ENCODE peak calls at places on chromosomes 4 and X, in ten cellular contexts. I is GM23338, O is uterus, Y is cardiac muscle cell, F is left lung, Z is upper lobe of right lung, T is pancreas, X is gastrocnemius medialis, C is esophagus muscularis mucosa, H is hepatocyte. M is an unnamed sample.
A peak's percentile ranks its signal among the peaks of the same experiment; 100 is the strongest.

GRCh38 chr4:30943356-30943755 is 223.2 kb downstream of the PCDH7 start:
- DNase-seq in X (no peak), O (no peak), T (no peak), I (no peak), Y (no peak), C (no peak), Z (no peak), F (no peak), H (no peak), M (no peak)

GRCh38 chrX:123732679-123733363 is at the start of gene THOC2:
- DNase-seq in Y (peak; percentile 79), C (peak; percentile 97), T (peak; percentile 76), O (peak; percentile 87), F (peak; percentile 85), Z (peak; percentile 92), I (peak; percentile 72), X (peak; percentile 68), H (peak; percentile 90), M (peak; percentile 90)

GRCh38 chr4:145816091-145816490 is 122.5 kb downstream of the ZNF827 start:
- DNase-seq in X (no peak), C (no peak), F (no peak), O (no peak), Z (no peak), Y (no peak), T (no peak), H (no peak), I (no peak), M (no peak)

GRCh38 chr4:105122334-105122733 is 24.3 kb upstream of the TET2 start:
- DNase-seq in T (no peak), C (no peak), O (no peak), F (no peak), H (peak; percentile 37), X (no peak), Y (peak; percentile 20), I (peak; percentile 91), Z (no peak), M (no peak)

GRCh38 chr4:141158219-141158618 is 24.9 kb upstream of the RNF150 start:
- DNase-seq in I (peak; percentile 64), Y (peak; percentile 66), Z (no peak), C (no peak), O (no peak), T (no peak), F (no peak), X (no peak), H (peak; percentile 44), M (no peak)

GRCh38 chrX:23373129-23373804 is 38.6 kb downstream of the PTCHD1 start:
- DNase-seq in H (no peak), C (no peak), F (no peak), X (no peak), I (no peak), Z (no peak), Y (no peak), O (no peak), T (no peak), M (no peak)

GRCh38 chr4:156346959-156347385 is 393.3 kb upstream of the CTSO start:
- DNase-seq in C (no peak), Z (no peak), Y (no peak), F (no peak), I (peak; percentile 39), T (no peak), O (no peak), X (no peak), H (no peak), M (no peak)

GRCh38 chrX:149079805-149080406 is 425.2 kb downstream of the IDS start:
- DNase-seq in O (no peak), H (no peak), F (no peak), C (no peak), Z (no peak), I (no peak), X (no peak), T (no peak), Y (no peak), M (no peak)

GRCh38 chrX:68238568-68238967 is 194.7 kb downstream of the OPHN1 start:
- DNase-seq in C (no peak), Y (no peak), H (no peak), Z (no peak), F (no peak), O (no peak), I (peak; percentile 64), X (no peak), T (no peak), M (no peak)

GRCh38 chr4:7747556-7747955 is 192.1 kb downstream of the AFAP1 start:
- DNase-seq in F (no peak), T (peak; percentile 5), I (no peak), Y (no peak), C (no peak), O (no peak), H (no peak), Z (no peak), X (no peak), M (no peak)

GRCh38 chr4:17024430-17024829 is 126.0 kb upstream of the LDB2 start:
- DNase-seq in F (no peak), H (no peak), O (no peak), Z (no peak), X (no peak), T (no peak), I (no peak), Y (no peak), C (peak; percentile 84), M (no peak)

GRCh38 chr4:152815078-152815477 is 35.3 kb downstream of the ARFIP1 start:
- DNase-seq in O (no peak), H (no peak), I (no peak), T (no peak), C (no peak), F (no peak), X (no peak), Z (no peak), Y (no peak), M (no peak)

GRCh38 chr4:93827272-93827947 is 1.1 kb upstream of the ATOH1 start:
- DNase-seq in O (no peak), I (peak; percentile 92), Y (peak; percentile 60), H (no peak), F (no peak), T (no peak), Z (no peak), X (no peak), C (no peak), M (no peak)

GRCh38 chrX:103918050-103918449 is 44.4 kb upstream of the TMSB15B start:
- DNase-seq in C (peak; percentile 91), F (peak; percentile 44), I (peak; percentile 85), O (peak; percentile 61), Z (no peak), X (no peak), H (peak; percentile 71), T (no peak), Y (peak; percentile 86), M (no peak)

GRCh38 chr4:126405369-126405982 is 1090.7 kb downstream of the FAT4 start:
- DNase-seq in X (no peak), I (peak; percentile 68), C (no peak), Y (peak; percentile 36), T (no peak), Z (no peak), F (no peak), H (no peak), O (no peak), M (no peak)

DNA sequence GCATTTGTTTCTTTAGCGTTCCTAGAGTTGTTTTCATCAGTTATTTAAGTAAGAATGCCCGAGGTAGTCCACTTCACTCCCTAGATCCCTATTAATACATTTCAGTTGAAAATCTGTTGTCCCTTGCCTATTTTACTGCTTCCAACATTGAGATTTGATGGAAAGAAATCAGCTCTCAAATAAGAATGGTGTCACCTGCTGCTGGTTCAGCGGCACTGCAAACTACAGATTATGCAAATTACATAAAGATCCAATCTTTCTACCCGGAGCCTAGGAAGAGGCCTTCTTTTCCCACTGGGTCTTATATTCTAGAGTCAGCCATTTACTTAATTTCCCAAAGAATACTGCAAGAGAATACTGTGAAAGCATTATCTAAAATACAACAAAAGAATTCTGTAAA is 597.6 kb upstream of the MAGEB2 start:
- DNase-seq in Y (no peak), Z (no peak), H (no peak), C (no peak), O (no peak), I (no peak), T (no peak), F (no peak), X (no peak), M (no peak)
- TF ChIP-seq CTCF in Y (peak; percentile 17), Z (no peak), H (peak; percentile 20), C (no peak), O (no peak), I (peak; percentile 35), T (no peak), F (no peak), X (no peak), M (no peak)

DNA sequence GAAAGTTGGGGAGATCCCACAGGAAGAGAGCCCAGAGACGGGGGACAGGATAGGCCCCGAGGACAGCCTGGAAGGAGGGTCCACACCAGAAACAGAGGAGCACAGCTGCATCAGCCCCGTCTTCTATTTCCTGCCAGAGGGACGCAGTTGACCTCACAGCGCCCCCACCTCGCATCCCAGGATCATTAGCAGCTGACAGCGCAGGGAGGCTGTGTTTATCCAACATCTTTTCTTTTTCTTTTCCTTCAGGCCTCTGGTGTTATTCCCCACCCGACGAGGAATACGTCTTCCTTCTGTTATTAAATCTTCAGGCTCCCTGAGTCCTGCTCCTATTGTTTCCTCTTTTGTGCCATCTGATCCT is 75.4 kb downstream of the DCHS2 start:
- DNase-seq in Z (no peak), I (peak; percentile 76), T (peak; percentile 12), X (no peak), H (peak; percentile 37), F (no peak), O (peak; percentile 49), C (no peak), Y (peak; percentile 52), M (no peak)
- H3K4me3 ChIP-seq in Z (peak overlapping the region; percentile 45), I (peak overlapping the region; percentile 67), T (peak overlapping the region; percentile 53), X (peak overlapping the region; percentile 63), H (peak overlapping the region; percentile 60), F (peak overlapping the region; percentile 17), O (peak overlapping the region; percentile 45), C (peak overlapping the region; percentile 51), Y (peak overlapping the region; percentile 48), M (peak overlapping the region; percentile 67)

DNA sequence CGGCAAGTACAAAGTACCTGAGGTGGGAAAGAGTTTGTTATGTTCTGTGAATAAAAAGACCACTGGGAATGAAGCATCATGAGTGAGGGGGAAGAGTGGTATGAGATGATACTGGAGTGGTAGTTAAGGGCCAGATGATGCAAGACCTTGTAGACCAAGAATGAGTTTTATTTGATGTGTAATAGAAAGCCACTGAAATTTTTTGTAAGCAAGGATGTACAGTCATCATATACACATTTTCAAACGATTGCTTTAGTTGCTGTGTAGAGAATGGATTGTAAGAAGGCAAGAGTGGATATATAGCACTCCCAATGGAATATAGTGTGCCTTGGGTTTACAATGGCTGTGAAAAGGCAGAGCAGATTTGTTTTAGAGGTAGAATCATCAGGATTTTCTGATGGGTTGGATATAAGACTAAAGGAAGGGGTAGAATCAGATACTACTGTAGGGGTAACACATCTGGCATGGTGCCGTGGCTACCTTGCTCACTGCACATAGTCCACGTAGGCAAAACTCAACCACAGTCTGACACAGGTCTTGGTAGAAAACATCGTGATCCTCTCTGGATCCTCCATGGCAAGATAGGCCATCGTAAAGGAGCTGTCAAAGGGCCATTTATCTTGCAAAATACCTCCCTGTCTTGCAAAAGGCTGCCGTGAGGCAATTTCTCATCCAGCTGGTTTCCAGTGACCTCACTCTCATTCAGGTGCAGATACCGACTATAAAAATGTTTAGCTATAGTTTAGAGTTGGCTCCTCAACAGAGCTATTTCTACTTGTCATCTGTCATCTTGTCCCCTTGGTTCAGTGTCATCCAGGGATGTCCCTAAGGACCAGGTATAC is 14.8 kb downstream of the TIFA start:
- DNase-seq in Z (no peak), O (no peak), X (no peak), H (no peak), Y (no peak), C (no peak), I (no peak), T (no peak), F (no peak), M (no peak)
- H3K27ac ChIP-seq in Z (no peak overlapping the region), O (no peak overlapping the region), X (no peak overlapping the region), H (no peak overlapping the region), Y (no peak overlapping the region), C (no peak overlapping the region), I (no peak overlapping the region), T (no peak overlapping the region), F (no peak overlapping the region), M (no peak overlapping the region)

GRCh38 chrX:40150503-40150902 is 52.7 kb upstream of the BCOR start:
- DNase-seq in O (no peak), H (no peak), T (no peak), Y (no peak), I (peak; percentile 13), C (no peak), X (no peak), F (no peak), Z (no peak), M (no peak)
- TF ChIP-seq CTCF in O (no peak), H (no peak), T (no peak), Y (no peak), I (no peak), C (no peak), X (no peak), F (no peak), Z (no peak), M (no peak)